ENCODE peak calls at places on chromosomes 4 and X, in four cellular contexts. N is astrocyte, W is Peyer's patch, T is GM23248. F is an unnamed sample. For H3K27me3, the result is how much of the 10 kb centered on the place peaks cover.

GRCh38 chr4:42148453-42148852 is 4.0 kb downstream of the BEND4 start:
- DNase-seq in N (no peak), W (no peak), T (no peak), F (no peak)

GRCh38 chr4:175767130-175767529 is 44.9 kb downstream of the GPM6A start:
- DNase-seq in N (no peak), W (no peak), T (no peak), F (no peak)

GRCh38 chr4:91198951-91199350 is 1071.8 kb downstream of the CCSER1 start:
- DNase-seq in N (no peak), W (no peak), T (no peak), F (no peak)

GRCh38 chrX:122133478-122133877 is 1050.6 kb upstream of the GRIA3 start:
- DNase-seq in N (no peak), W (no peak), T (peak), F (no peak)

GRCh38 chrX:118528089-118528753 is 32.6 kb downstream of the DOCK11 start:
- DNase-seq in N (no peak), W (peak), T (no peak), F (no peak)

GRCh38 chr4:88158360-88159136 is at the start of gene ABCG2:
- DNase-seq in N (peak), W (peak), T (peak), F (peak)

GRCh38 chr4:99361268-99361922 is 8.8 kb upstream of the ADH1C start:
- DNase-seq in N (no peak), W (no peak), T (peak), F (no peak)

GRCh38 chr4:152959080-152959479 is 23.0 kb downstream of the FHDC1 start:
- DNase-seq in N (no peak), W (no peak), T (no peak), F (no peak)

GRCh38 chr4:169485791-169486742 is 126.3 kb downstream of the NEK1 start:
- DNase-seq in N (peak), W (peak), T (peak), F (no peak)

GRCh38 chr4:159283697-159284492 is 181.0 kb downstream of the RAPGEF2 start:
- DNase-seq in N (peak), W (no peak), T (peak), F (peak)

GRCh38 chrX:128807367-128807766 is 715.9 kb downstream of the SMARCA1 start:
- DNase-seq in N (no peak), W (no peak), T (no peak), F (no peak)

GRCh38 chr4:185587444-185588161 is 52.3 kb upstream of the PDLIM3 start:
- DNase-seq in N (no peak), W (peak), T (no peak), F (no peak)

GRCh38 chrX:38055170-38055847 is 49.0 kb downstream of the SYTL5 start:
- DNase-seq in N (peak), W (no peak), T (peak), F (peak)

GRCh38 chr4:91935217-91935616 is 368.5 kb upstream of the GRID2 start:
- DNase-seq in N (no peak), W (no peak), T (no peak), F (no peak)

GRCh38 chr4:6772223-6772928 is 10.2 kb upstream of the KIAA0232 start:
- DNase-seq in N (peak), W (peak), T (peak), F (peak)

GRCh38 chr4:111070390-111070789 is 447.5 kb upstream of the PITX2 start:
- DNase-seq in N (no peak), W (no peak), T (peak), F (no peak)

GRCh38 chr4:98745372-98745771 is 87.0 kb upstream of the TSPAN5 start:
- DNase-seq in N (no peak), W (peak), T (peak), F (no peak)

GRCh38 chr4:164357957-164358356 is 396.0 kb upstream of the SMIM31 start:
- DNase-seq in N (peak), W (no peak), T (no peak), F (peak)

GRCh38 chr4:127975121-127975770 is 10.0 kb downstream of the ABHD18 start:
- DNase-seq in N (peak), W (no peak), T (no peak), F (no peak)

GRCh38 chr4:55733874-55734437 is 85.6 kb upstream of the EXOC1L start:
- DNase-seq in N (peak), W (peak), T (peak), F (peak)

GRCh38 chr4:153494562-153494961 is 28.4 kb downstream of the TMEM131L start:
- DNase-seq in N (no peak), W (no peak), T (no peak), F (no peak)

GRCh38 chrX:103607385-103608304 is at the start of gene TCEAL3:
- DNase-seq in N (peak), W (peak), T (peak), F (peak)

GRCh38 chr4:15971068-15971801 is 8.3 kb upstream of the FGFBP2 start:
- DNase-seq in N (no peak), W (no peak), T (no peak), F (no peak)

GRCh38 chrX:103565752-103566151 is 19.6 kb upstream of the TCEAL4 start:
- DNase-seq in N (peak), W (no peak), T (peak), F (no peak)

GRCh38 chr4:186037692-186038658 is 31.0 kb upstream of the TLR3 start:
- DNase-seq in N (peak), W (peak), T (peak), F (peak)

GRCh38 chrX:81662381-81662780 is 460.5 kb downstream of the SH3BGRL start:
- DNase-seq in N (peak), W (no peak), T (no peak), F (no peak)

GRCh38 chr4:95417531-95417930 is 131.2 kb downstream of the UNC5C start:
- DNase-seq in N (no peak), W (no peak), T (no peak), F (no peak)

GRCh38 chr4:78014889-78015886 is 41.9 kb upstream of the FRAS1 start:
- DNase-seq in N (no peak), W (no peak), T (no peak), F (no peak)

GRCh38 chr4:66872696-66873095 is 672.6 kb downstream of the CENPC start:
- DNase-seq in N (no peak), W (no peak), T (no peak), F (no peak)

GRCh38 chr4:156584100-156584499 is 387.5 kb downstream of the PDGFC start:
- DNase-seq in N (peak), W (no peak), T (no peak), F (no peak)

GRCh38 chr4:147103403-147103946 is 157.8 kb upstream of the TTC29 start:
- DNase-seq in N (peak), W (no peak), T (peak), F (peak)

GRCh38 chr4:61828960-61829359 is 628.8 kb downstream of the ADGRL3 start:
- DNase-seq in N (no peak), W (no peak), T (no peak), F (no peak)

GRCh38 chrX:130086414-130087207 is 23.7 kb downstream of the ELF4 start:
- DNase-seq in N (no peak), W (peak), T (no peak), F (no peak)

GRCh38 chrX:72115380-72115779 is 16.3 kb downstream of the RTL5 start:
- DNase-seq in N (no peak), W (no peak), T (no peak), F (no peak)
- H3K27me3 ChIP-seq in N (under half), W (under half), T (under half), F (under half)

DNA sequence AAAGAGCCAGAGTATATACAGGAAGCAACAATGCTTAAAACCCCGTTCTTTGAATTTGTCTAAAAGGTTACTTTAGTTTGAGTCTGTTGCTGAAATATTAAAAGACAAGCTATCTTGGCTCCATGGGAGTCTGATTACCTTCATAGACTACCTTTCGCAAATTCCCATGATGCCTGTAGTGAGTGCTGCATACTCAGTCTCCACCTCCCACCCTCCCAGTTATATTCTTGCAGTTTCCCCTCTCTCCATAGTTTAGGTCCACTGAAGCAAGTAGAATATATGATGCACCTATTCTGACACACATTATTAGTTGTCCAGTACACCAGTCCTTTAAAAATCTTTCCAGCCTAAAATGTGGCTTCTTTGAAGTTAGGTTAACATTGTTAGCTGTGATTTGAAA is 2.4 kb downstream of the CNKSR2 start:
- DNase-seq in N (no peak), W (no peak), T (no peak), F (no peak)
- H3K4me3 ChIP-seq in N (no peak), W (no peak), T (no peak), F (no peak)

GRCh38 chrX:153659268-153659667 is 12.3 kb downstream of the DUSP9 start:
- DNase-seq in N (no peak), W (no peak), T (no peak), F (no peak)
- H3K27me3 ChIP-seq in N (under half), W (under half), T (under half), F (under half)

DNA sequence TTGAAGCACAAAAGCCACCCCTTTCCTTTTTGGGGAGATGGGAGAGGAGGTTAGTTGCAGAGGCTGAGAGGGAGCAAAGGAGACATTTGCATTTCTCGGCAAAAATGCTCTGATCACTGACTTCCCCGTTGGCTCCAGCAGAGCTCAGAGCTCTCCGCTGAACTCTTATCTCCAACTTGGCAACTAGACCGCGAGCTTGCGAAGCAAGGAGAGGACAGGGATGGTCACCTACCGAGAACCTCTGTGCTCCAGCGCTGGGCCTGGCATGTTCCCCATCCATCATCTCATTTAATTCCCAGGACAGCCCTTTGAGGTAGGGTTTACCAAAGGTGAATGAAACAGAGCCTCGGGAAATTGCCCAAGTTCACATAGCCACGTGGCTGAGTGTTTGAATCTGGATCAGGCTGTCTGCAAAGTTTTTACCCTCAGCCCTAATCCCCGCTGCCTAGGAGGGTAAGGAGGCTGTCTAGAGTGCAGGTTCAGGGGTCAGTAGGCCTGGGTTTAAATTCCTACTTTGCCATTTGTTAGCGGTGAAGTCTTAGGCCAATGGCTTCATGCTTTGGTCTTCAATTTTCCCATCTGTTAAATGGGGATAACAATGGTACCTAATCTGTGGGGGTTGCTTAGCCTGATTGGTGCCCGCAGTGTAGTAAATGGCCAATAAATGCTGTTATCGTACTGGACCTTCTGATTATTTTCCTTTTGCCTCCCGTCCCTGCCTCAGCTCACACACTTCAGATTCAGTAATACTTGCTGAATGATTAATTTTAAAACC is 3.8 kb upstream of the CITED1 start:
- DNase-seq in N (no peak), W (no peak), T (no peak), F (no peak)
- H3K4me3 ChIP-seq in N (peak), W (peak), T (peak), F (no peak)

GRCh38 chr4:43351970-43352806 is 459.7 kb downstream of the GRXCR1 start:
- DNase-seq in N (no peak), W (no peak), T (no peak), F (no peak)

GRCh38 chr4:43353552-43353951 is 461.0 kb downstream of the GRXCR1 start:
- DNase-seq in N (no peak), W (no peak), T (no peak), F (no peak)

GRCh38 chr4:43352859-43353258 is 460.3 kb downstream of the GRXCR1 start:
- DNase-seq in N (no peak), W (no peak), T (no peak), F (no peak)

GRCh38 chr4:43343298-43343697 is 450.8 kb downstream of the GRXCR1 start:
- DNase-seq in N (no peak), W (no peak), T (no peak), F (no peak)

GRCh38 chr4:43348591-43348990 is 456.1 kb downstream of the GRXCR1 start:
- DNase-seq in N (no peak), W (no peak), T (peak), F (no peak)
- H3K27me3 ChIP-seq in N (under half), W (under half), T (under half), F (under half)

DNA sequence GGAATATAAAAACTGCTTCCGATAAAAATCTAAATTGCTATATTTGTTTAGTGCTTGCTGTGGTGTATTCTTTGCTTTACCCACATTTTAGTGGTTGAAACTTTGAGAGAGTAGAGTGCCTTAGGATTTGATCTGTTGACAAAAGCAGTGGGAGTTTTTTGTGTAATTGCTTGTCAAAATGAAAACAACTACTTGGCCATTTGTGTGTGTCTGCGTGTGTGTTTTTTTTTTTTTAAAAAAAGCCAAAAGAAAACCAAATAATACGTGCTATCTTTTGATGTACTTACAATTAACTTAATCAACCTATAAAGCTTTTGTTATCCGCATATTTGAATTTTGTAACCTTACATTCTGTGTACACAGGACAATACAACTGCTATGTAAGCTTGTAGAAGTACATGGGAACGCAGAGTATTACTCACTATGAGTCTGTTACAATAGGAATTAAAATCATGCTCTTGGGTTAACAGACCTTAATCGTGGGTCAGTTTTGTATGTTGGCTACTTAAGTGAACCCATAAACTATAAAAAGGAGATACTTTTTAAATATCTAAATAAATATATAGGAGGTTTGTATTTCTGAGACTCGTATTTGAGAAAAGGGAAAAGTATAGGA is 353.5 kb downstream of the ARHGAP24 start:
- DNase-seq in N (peak), W (no peak), T (peak), F (no peak)
- H3K4me3 ChIP-seq in N (peak), W (peak), T (peak), F (peak)

GRCh38 chr4:80261989-80262600 is 4.4 kb upstream of the FGF5 start:
- DNase-seq in N (no peak), W (no peak), T (no peak), F (no peak)

GRCh38 chr4:80257851-80258250 is 8.6 kb upstream of the FGF5 start:
- DNase-seq in N (no peak), W (no peak), T (no peak), F (no peak)

GRCh38 chr4:80255374-80256095 is 10.9 kb upstream of the FGF5 start:
- DNase-seq in N (peak), W (no peak), T (peak), F (no peak)

GRCh38 chr4:80263541-80264351 is 2.7 kb upstream of the FGF5 start:
- DNase-seq in N (no peak), W (no peak), T (no peak), F (no peak)

DNA sequence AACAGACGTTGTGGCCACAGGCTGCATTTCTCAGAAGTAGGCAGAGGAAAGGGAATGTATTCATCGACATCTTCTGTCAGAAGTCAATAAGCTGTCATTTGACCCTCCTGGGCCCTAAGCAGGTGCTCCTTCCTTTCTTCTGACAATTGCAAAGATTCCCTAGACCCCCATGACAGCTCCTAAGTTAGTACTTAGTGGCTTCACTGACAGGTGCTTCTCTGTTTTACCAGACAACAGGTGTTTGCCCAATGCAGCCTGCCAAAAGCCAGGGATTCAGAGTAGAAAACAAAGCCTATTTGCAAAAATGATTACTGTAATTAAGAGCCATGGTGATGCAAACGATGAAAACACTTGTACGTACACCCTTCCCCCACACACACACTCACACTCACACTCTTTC is 7.5 kb upstream of the FGF5 start:
- DNase-seq in N (no peak), W (no peak), T (no peak), F (no peak)
- H3K27me3 ChIP-seq in N (under half), W (under half), T (under half), F (under half)

GRCh38 chr4:82792912-82793649 is 5.5 kb downstream of the SCD5 start:
- DNase-seq in N (no peak), W (no peak), T (peak), F (no peak)

GRCh38 chr4:82798168-82799005 is at the start of gene SCD5:
- DNase-seq in N (peak), W (peak), T (peak), F (peak)

GRCh38 chr4:82799006-82799881 is 648 bp upstream of the SCD5 start:
- DNase-seq in N (no peak), W (no peak), T (peak), F (no peak)

GRCh38 chr4:82797591-82798081 is 960 bp downstream of the SCD5 start:
- DNase-seq in N (peak), W (no peak), T (peak), F (peak)

GRCh38 chr4:82797048-82797590 is 1.5 kb downstream of the SCD5 start:
- DNase-seq in N (no peak), W (no peak), T (peak), F (no peak)
- H3K4me3 ChIP-seq in N (peak), W (peak), T (peak), F (no peak)

F was measured in MG63.